ENCODE peak calls at places on chromosomes 2 and 18, in eight cellular contexts. W, G, A, N, V, F, M and X are unnamed samples. For H3K27me3, the result is how much of the 10 kb centered on the place peaks cover.

GRCh38 chr18:75247601-75248421 is 37.2 kb downstream of the TSHZ1 start:
- DNase-seq in W (no peak), M (no peak), A (no peak), F (no peak), N (no peak), V (no peak), G (no peak), X (no peak)

GRCh38 chr18:32049393-32050161 is 31.0 kb downstream of the RNF125 start:
- DNase-seq in F (peak), W (peak), G (no peak), N (peak), V (peak), M (peak), A (peak), X (peak)

GRCh38 chr2:204665244-204665643 is 120.0 kb downstream of the PARD3B start:
- DNase-seq in W (no peak), V (no peak), G (no peak), A (no peak), F (no peak), M (no peak), N (no peak), X (peak)

GRCh38 chr18:61992923-61993322 is 100.1 kb upstream of the RNF152 start:
- DNase-seq in V (no peak), G (no peak), M (no peak), A (no peak), F (no peak), N (no peak), W (no peak), X (no peak)

GRCh38 chr2:26430826-26431225 is 29.1 kb downstream of the DRC1 start:
- DNase-seq in M (no peak), A (no peak), G (no peak), W (no peak), V (no peak), N (no peak), F (no peak), X (peak)

GRCh38 chr2:233121856-233122255 is 61.7 kb downstream of the INPP5D start:
- DNase-seq in G (no peak), N (no peak), V (no peak), W (no peak), A (no peak), M (no peak), F (no peak), X (no peak)

GRCh38 chr2:54757496-54757895 is 34.0 kb downstream of the EML6 start:
- DNase-seq in W (no peak), A (no peak), M (no peak), G (no peak), V (no peak), F (peak), N (no peak), X (no peak)

GRCh38 chr18:79556829-79557585 is 122.6 kb upstream of the CTDP1 start:
- DNase-seq in G (no peak), A (no peak), M (no peak), F (no peak), W (no peak), N (no peak), V (no peak), X (no peak)

GRCh38 chr2:239692348-239692747 is 291.5 kb upstream of the HDAC4 start:
- DNase-seq in M (no peak), A (no peak), V (no peak), F (peak), N (peak), G (no peak), W (no peak), X (no peak)

GRCh38 chr2:212451786-212452200 is 86.8 kb downstream of the ERBB4 start:
- DNase-seq in A (no peak), N (no peak), M (no peak), G (no peak), W (no peak), V (no peak), F (no peak), X (no peak)

GRCh38 chr2:75324141-75324540 is 124.8 kb upstream of the TACR1 start:
- DNase-seq in N (no peak), G (no peak), M (no peak), A (no peak), W (no peak), V (no peak), F (no peak), X (no peak)

GRCh38 chr2:237497009-237497819 is 10.2 kb downstream of the MLPH start:
- DNase-seq in G (no peak), A (no peak), F (no peak), W (peak), N (no peak), V (no peak), M (no peak), X (no peak)

GRCh38 chr2:88254437-88255081 is 84.4 kb downstream of the THNSL2 start:
- DNase-seq in G (no peak), W (no peak), F (no peak), V (no peak), A (no peak), N (no peak), M (no peak), X (no peak)

GRCh38 chr2:20931346-20931745 is 108.4 kb upstream of the LDAH start:
- DNase-seq in G (no peak), W (no peak), N (no peak), V (no peak), A (no peak), M (no peak), F (no peak), X (no peak)

GRCh38 chr2:155301221-155301620 is 602.7 kb downstream of the KCNJ3 start:
- DNase-seq in M (no peak), N (no peak), W (no peak), G (no peak), F (no peak), A (no peak), V (no peak), X (no peak)

GRCh38 chr18:9708057-9708881 is at the start of gene RAB31:
- DNase-seq in W (peak), V (peak), N (peak), A (no peak), F (peak), M (peak), G (peak), X (peak)

GRCh38 chr2:109613922-109614714 is at the start of the genes SEPTIN10 and SOWAHC:
- DNase-seq in N (peak), W (peak), A (peak), F (peak), G (peak), M (peak), V (peak), X (peak)

GRCh38 chr2:27796991-27797752 is 25.7 kb downstream of the MRPL33 start:
- DNase-seq in V (no peak), G (no peak), A (no peak), F (peak), W (no peak), N (peak), M (peak), X (no peak)

GRCh38 chr2:102005989-102006885 is 14.5 kb downstream of the IL1R2 start:
- DNase-seq in A (no peak), F (peak), N (no peak), G (no peak), M (no peak), W (peak), V (no peak), X (peak)

GRCh38 chr2:169478339-169478738 is 955 bp upstream of the BBS5 start:
- DNase-seq in V (peak), N (no peak), W (no peak), M (no peak), F (peak), G (no peak), A (no peak), X (no peak)

GRCh38 chr18:79965119-79965902 is 868 bp downstream of the HSBP1L1 start:
- DNase-seq in V (peak), A (no peak), M (no peak), N (no peak), W (peak), G (no peak), F (peak), X (peak)

GRCh38 chr2:46878886-46879285 is 36.7 kb downstream of the MCFD2 start:
- DNase-seq in M (peak), W (no peak), F (peak), N (no peak), V (no peak), G (no peak), A (no peak), X (no peak)

GRCh38 chr2:98379311-98380202 is 33.3 kb downstream of the CNGA3 start:
- DNase-seq in G (no peak), N (no peak), F (no peak), M (no peak), W (no peak), A (no peak), V (no peak), X (peak)

GRCh38 chr18:56812674-56813073 is 161.5 kb downstream of the WDR7 start:
- DNase-seq in N (no peak), A (no peak), W (no peak), G (no peak), F (no peak), V (no peak), M (no peak), X (no peak)

GRCh38 chr18:11432360-11432811 is 177.0 kb upstream of the SLC35G4 start:
- DNase-seq in V (no peak), N (no peak), G (no peak), M (no peak), F (no peak), W (no peak), A (no peak), X (no peak)

GRCh38 chr2:75556679-75557366 is 3.9 kb downstream of the EVA1A start:
- DNase-seq in V (no peak), F (no peak), A (no peak), N (no peak), W (no peak), M (no peak), G (no peak), X (no peak)

DNA sequence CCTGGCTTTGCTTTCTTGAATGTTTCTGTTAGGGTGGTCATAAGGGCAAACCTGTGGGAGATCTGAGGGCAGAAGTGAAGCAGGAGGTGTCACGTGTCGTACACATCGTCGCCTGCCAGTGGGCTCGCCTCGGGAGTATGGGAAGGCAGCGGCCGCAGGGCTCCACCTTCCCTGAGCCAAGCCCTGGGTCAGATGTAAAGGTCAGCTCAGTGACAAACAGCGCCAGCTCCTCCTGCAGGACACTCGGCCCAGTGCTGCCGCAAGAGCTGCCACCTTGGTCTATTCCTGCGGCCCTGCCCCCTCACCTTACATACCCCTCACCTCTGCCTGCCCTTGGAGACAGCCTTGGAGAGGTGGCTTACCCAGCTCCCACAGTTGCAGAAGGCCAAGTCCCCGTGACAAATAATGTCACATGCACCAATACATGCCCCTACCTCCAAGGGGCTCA is 64.2 kb downstream of the PSMG2 start:
- DNase-seq in W (peak), V (no peak), A (no peak), N (no peak), G (no peak), M (no peak), F (no peak), X (no peak)
- TF ChIP-seq CTCF in W (no peak), V (no peak), A (no peak), N (no peak), G (no peak), M (no peak), F (no peak), X (no peak)

GRCh38 chr2:176136375-176137248 is 7.1 kb downstream of the HOXD8 start:
- DNase-seq in N (no peak), A (no peak), G (no peak), F (peak), V (peak), W (no peak), M (no peak), X (no peak)

GRCh38 chr2:176138526-176139169 is 9.1 kb downstream of the HOXD8 start:
- DNase-seq in A (no peak), G (no peak), V (no peak), F (peak), M (no peak), W (no peak), N (no peak), X (no peak)

GRCh38 chr2:176137883-176138282 is 8.4 kb downstream of the HOXD8 start:
- DNase-seq in W (no peak), M (no peak), A (no peak), N (no peak), V (no peak), F (peak), G (no peak), X (no peak)

GRCh38 chr2:176139170-176139611 is 9.7 kb downstream of the HOXD8 start:
- DNase-seq in G (no peak), N (no peak), A (no peak), F (no peak), W (no peak), M (no peak), V (no peak), X (no peak)

GRCh38 chr2:176137249-176137573 is 7.7 kb downstream of the HOXD8 start:
- DNase-seq in W (no peak), V (no peak), M (no peak), N (no peak), F (peak), G (no peak), A (no peak), X (no peak)
- H3K27ac ChIP-seq in W (peak), V (peak), M (peak), N (peak), F (peak), G (peak), A (no peak), X (no peak)

GRCh38 chr2:218856896-218857243 is 2.7 kb upstream of the WNT6 start:
- DNase-seq in M (no peak), G (no peak), W (no peak), N (no peak), V (no peak), A (no peak), F (no peak), X (no peak)

GRCh38 chr2:218858671-218859555 is 692 bp upstream of the WNT6 start:
- DNase-seq in M (no peak), W (no peak), N (no peak), V (no peak), A (no peak), G (no peak), F (no peak), X (no peak)

GRCh38 chr2:218856168-218856895 is 3.3 kb upstream of the WNT6 start:
- DNase-seq in V (no peak), M (no peak), F (no peak), N (no peak), W (no peak), G (no peak), A (no peak), X (no peak)

GRCh38 chr2:218858138-218858445 is 1.5 kb upstream of the WNT6 start:
- DNase-seq in F (no peak), N (no peak), A (no peak), W (no peak), G (no peak), M (no peak), V (no peak), X (no peak)

GRCh38 chr2:218857371-218858137 is 2.1 kb upstream of the WNT6 start:
- DNase-seq in W (no peak), G (no peak), N (no peak), F (no peak), A (no peak), M (no peak), V (no peak), X (no peak)
- H3K27me3 ChIP-seq in W (under half), G (under half), N (under half), F (under half), A (under half), M (under half), V (half or more), X (under half)

GRCh38 chr2:63121055-63121834 is 70.6 kb downstream of the OTX1 start:
- DNase-seq in M (no peak), G (no peak), W (no peak), V (no peak), F (no peak), N (no peak), A (no peak), X (no peak)
- TF ChIP-seq CTCF in M (no peak), G (no peak), W (no peak), V (no peak), F (no peak), N (no peak), A (no peak), X (no peak)

DNA sequence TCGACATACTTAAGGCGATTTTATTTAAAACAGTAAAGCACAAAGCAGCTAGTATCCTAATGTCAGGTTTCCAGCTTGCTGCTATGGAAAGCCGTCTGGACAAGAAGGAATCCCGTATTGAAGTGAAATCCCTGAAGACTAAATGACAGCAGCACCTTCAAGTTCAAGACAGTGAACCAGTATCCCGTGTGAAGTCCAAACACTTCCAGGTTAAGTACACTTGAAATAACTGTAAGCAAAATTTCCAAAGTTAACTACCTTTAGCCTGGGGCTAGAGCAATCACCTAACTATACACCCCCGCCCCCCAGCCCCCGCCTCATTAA is 1.2 kb downstream of the MBOAT2 start:
- DNase-seq in W (no peak), A (no peak), F (no peak), V (no peak), G (no peak), N (no peak), M (no peak), X (no peak)
- H3K27ac ChIP-seq in W (no peak), A (no peak), F (no peak), V (peak), G (no peak), N (no peak), M (no peak), X (no peak)

DNA sequence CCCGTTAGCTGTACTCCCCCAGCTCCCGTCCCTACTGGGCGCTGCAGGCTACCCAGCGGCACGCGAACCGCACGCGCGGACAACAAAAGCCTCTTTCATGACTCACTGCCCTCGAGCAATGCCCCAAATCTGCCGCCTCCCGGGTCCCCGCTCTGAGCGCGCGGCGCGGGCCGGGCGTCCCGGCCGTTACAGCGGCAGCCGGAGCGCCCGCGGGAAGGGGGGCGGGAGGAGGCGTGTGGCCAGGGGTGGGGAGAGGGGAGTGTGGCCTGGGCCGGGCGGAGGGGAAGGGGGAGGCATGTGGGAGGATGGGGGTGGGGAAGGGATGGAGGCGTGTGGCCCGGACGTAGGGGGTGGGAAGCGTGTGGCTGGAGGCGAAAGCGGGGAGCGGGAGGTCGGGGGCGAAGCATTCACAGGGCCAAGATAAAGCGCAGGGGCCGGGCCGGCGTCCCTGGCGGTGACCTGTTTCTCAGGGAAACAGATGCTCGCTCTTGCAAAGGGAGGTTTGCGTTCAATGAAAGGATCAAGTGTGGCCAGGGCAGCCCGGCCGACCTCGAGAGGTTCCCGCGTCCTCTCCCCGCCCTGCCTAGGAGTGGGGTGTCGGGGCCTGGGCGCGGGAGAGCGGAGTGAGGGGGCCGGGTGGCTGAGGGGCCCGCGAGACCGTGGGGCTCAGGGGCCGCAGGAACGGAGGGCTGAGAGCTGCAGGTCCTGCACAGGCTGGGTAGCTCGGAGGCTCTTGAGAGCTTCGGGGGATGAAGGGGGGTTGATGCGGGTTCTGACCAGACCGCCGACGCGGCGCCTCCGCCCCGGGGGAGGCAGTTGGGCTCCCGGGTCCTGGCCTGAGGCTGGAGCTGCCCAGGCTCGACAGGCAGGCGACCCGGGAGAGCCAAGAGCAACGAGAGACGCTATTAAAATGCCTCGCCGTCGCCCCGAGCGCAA is 3.5 kb upstream of the NEUROD1 start:
- DNase-seq in V (no peak), F (no peak), N (no peak), W (no peak), G (no peak), A (no peak), M (no peak), X (no peak)
- H3K27me3 ChIP-seq in V (half or more), F (half or more), N (half or more), W (under half), G (half or more), A (under half), M (half or more), X (under half)